ENCODE peak calls at places on chromosomes 12 and 14, in nine cellular contexts. U is ovary, Y is right lobe of liver, S is neural progenitor cell, F is adrenal gland, E is esophagus muscularis mucosa, Q is sigmoid colon, D is GM23338, X is psoas muscle. O is an unnamed sample. For H3K4me1, the result is how much of the 10 kb centered on the place peaks cover.

GRCh38 chr12:23133471-23133870 is 508.5 kb downstream of the ETNK1 start:
- DNase-seq in U (no peak), Y (no peak), S (no peak), F (no peak), E (no peak), Q (no peak), D (no peak), X (no peak), O (no peak)

GRCh38 chr12:68565391-68565903 is 45.3 kb upstream of the RAP1B start:
- DNase-seq in U (no peak), Y (no peak), S (no peak), F (no peak), E (no peak), Q (no peak), D (no peak), X (no peak), O (no peak)

GRCh38 chr12:120972870-120973543 is 5.3 kb upstream of the HNF1A start:
- DNase-seq in U (no peak), Y (no peak), S (peak), F (no peak), E (no peak), Q (no peak), D (peak), X (no peak), O (no peak)

GRCh38 chr12:108784270-108784669 is 53.0 kb upstream of the CORO1C start:
- DNase-seq in U (no peak), Y (no peak), S (peak), F (no peak), E (no peak), Q (no peak), D (peak), X (no peak), O (no peak)

GRCh38 chr12:122096591-122097149 is 18.1 kb downstream of the MLXIP start:
- DNase-seq in U (no peak), Y (no peak), S (no peak), F (peak), E (no peak), Q (peak), D (no peak), X (peak), O (no peak)

GRCh38 chr14:36001936-36002335 is 174.6 kb downstream of the PTCSC3 start:
- DNase-seq in U (no peak), Y (no peak), S (peak), F (no peak), E (no peak), Q (no peak), D (no peak), X (no peak), O (no peak)

GRCh38 chr14:47626151-47627035 is 49.0 kb downstream of the MDGA2 start:
- DNase-seq in U (no peak), Y (no peak), S (no peak), F (no peak), E (no peak), Q (no peak), D (no peak), X (no peak), O (no peak)

GRCh38 chr12:1882405-1882804 is 36.0 kb downstream of the CACNA2D4 start:
- DNase-seq in U (no peak), Y (no peak), S (no peak), F (no peak), E (no peak), Q (no peak), D (no peak), X (no peak), O (no peak)

GRCh38 chr12:78703820-78704525 is 160.6 kb upstream of the SYT1 start:
- DNase-seq in U (no peak), Y (no peak), S (no peak), F (no peak), E (no peak), Q (no peak), D (no peak), X (no peak), O (no peak)

GRCh38 chr12:77402726-77403125 is 337.4 kb upstream of the E2F7 start:
- DNase-seq in U (no peak), Y (no peak), S (no peak), F (no peak), E (no peak), Q (no peak), D (no peak), X (no peak), O (no peak)

GRCh38 chr14:93655078-93655750 is 133.1 kb downstream of the PRIMA1 start:
- DNase-seq in U (no peak), Y (no peak), S (peak), F (no peak), E (peak), Q (no peak), D (peak), X (no peak), O (no peak)

GRCh38 chr12:80756875-80757274 is 40.2 kb downstream of the MYF5 start:
- DNase-seq in U (no peak), Y (no peak), S (no peak), F (no peak), E (no peak), Q (no peak), D (no peak), X (no peak), O (no peak)

GRCh38 chr12:67827820-67828383 is 161.3 kb upstream of the IFNG-AS1 start:
- DNase-seq in U (peak), Y (no peak), S (no peak), F (peak), E (no peak), Q (peak), D (no peak), X (peak), O (peak)

GRCh38 chr14:20632831-20633771 is 8.4 kb downstream of the OR6S1 start:
- DNase-seq in U (peak), Y (no peak), S (peak), F (peak), E (no peak), Q (peak), D (peak), X (no peak), O (peak)

GRCh38 chr14:85296466-85297210 is 233.3 kb upstream of the FLRT2 start:
- DNase-seq in U (no peak), Y (no peak), S (no peak), F (peak), E (no peak), Q (no peak), D (no peak), X (no peak), O (no peak)

GRCh38 chr14:59427653-59428578 is 37.3 kb downstream of the GPR135 start:
- DNase-seq in U (no peak), Y (no peak), S (no peak), F (peak), E (no peak), Q (peak), D (no peak), X (peak), O (peak)

DNA sequence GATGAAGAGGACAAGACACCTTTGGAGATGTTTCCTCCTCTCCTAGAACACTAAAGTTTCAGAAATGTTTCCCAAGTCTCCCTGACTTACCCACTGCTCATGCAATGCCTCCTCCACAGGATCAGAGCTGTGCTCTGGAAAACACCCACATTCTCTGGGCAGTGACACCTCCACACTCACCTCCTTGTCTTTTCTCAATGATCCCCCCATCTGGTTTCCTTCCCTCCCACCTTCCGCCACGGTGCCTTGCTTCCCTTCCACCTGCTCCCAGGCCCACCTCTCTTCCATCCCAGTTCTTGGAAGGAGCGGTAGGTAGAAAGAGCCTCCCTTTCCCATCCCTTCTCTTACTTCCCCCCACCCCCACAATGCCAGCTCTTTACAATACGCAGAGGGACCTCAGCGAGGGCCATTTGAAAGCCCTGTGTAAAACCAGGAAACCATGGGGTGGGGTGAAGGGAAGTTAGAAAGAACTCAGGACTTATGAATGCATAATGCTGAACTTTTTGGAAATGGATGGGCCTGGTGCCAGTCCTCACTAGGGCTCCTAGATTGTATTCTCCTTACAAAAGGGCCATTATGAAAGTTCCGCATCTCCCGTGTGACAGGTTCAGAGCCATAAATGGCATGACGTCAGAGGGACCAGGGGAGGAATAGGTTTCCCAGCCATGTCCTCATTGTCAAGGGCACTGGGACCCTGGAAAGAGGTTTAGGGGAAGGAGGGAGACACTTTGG is 12.8 kb downstream of the FBLN5 start:
- DNase-seq in U (no peak), Y (no peak), S (no peak), F (no peak), E (no peak), Q (peak), D (no peak), X (no peak), O (peak)
- H3K27ac ChIP-seq in U (no peak), Y (no peak), S (no peak), F (no peak), E (no peak), Q (peak), D (no peak), X (no peak), O (no peak)

GRCh38 chr12:105224399-105224798 is 11.6 kb downstream of the APPL2 start:
- DNase-seq in U (no peak), Y (no peak), S (no peak), F (no peak), E (no peak), Q (no peak), D (no peak), X (no peak), O (no peak)
- H3K4me1 ChIP-seq in U (under half), Y (under half), S (under half), F (under half), E (half or more), Q (under half), D (under half), X (under half), O (under half)

DNA sequence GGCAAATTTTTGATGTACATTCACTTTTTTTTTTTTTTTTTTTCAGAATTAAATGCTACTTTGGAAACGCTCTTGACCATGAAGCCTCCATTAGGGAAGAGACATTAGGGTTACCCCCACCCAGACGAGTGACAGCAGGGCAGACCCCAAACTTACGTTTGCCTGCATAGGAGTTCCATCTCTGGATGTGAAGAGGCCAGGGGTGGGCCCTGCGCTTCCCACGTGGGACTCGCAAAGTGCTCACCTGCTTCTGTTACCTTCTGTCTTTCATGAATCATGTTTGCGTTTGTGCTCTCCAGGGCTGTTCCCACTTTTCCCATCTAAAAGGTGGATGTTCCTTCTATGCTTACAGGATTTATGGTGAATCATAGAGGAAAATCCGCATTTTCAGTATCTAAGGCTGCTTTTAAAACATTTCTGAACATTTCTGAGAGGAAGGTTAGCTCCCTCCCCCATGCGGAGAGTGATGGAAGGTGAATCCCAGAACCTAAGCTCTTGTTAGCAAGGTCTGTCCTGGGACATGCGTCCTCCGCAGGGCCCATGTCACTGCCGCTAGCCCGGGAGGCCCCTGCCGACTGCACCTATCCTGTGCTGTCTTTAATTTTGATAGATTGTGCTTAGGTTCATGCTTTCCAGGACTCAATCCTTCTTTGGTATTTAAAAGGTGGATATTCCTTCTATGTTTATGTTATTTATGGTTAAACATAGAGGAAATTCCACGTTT is 135.7 kb upstream of the RTL1 start:
- DNase-seq in U (no peak), Y (no peak), S (no peak), F (no peak), E (no peak), Q (no peak), D (no peak), X (peak), O (no peak)
- H3K27ac ChIP-seq in U (no peak), Y (no peak), S (no peak), F (no peak), E (no peak), Q (no peak), D (no peak), X (no peak), O (no peak)

GRCh38 chr12:93441111-93441616 is 583 bp downstream of the UBE2N start:
- DNase-seq in U (peak), Y (peak), S (peak), F (peak), E (no peak), Q (no peak), D (peak), X (peak), O (peak)

GRCh38 chr12:93442411-93443340 is 929 bp upstream of the UBE2N start:
- DNase-seq in U (no peak), Y (no peak), S (peak), F (no peak), E (no peak), Q (no peak), D (no peak), X (no peak), O (no peak)

GRCh38 chr12:93441617-93442410 is at the start of gene UBE2N:
- DNase-seq in U (peak), Y (peak), S (peak), F (peak), E (peak), Q (peak), D (peak), X (peak), O (peak)

GRCh38 chr12:93438266-93439050 is 3.3 kb downstream of the UBE2N start:
- DNase-seq in U (no peak), Y (no peak), S (no peak), F (no peak), E (no peak), Q (no peak), D (no peak), X (no peak), O (no peak)

DNA sequence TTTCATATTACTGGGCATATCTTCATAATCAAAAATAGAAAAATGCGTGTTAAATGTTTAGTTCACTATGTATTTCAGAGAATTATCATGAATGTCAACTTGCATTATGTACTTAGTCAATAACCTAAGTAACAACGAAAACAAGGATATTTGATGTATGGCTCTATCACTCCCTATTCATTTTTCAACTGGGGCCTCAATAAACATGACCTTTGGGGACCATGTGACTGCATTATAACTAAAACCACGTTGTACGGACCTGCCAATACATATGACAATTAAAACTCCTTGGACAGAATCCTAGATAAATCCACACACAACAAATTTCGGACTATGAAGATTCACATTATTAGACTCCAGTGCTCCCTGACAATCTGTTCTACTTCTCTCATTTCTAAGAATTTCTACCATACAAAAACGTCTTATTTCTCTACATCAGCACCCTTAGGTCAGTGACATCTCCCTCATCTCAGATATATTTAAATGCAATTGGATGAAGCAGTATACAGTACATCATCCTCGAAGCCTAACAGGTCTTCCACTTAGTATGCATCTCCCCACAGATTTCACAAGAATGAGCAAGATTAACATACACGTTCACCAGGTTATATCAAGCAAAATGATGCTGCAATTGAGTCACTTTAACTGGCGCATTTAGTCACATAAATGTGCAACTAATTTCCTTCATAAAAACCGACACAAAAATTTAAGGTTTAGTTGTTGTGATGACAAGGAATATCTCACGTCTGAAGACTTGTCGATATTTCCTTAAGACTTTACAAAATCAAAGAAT is 1.5 kb downstream of the UBE2N start:
- DNase-seq in U (no peak), Y (no peak), S (no peak), F (no peak), E (no peak), Q (no peak), D (no peak), X (no peak), O (no peak)
- H3K4me1 ChIP-seq in U (under half), Y (under half), S (under half), F (under half), E (half or more), Q (under half), D (under half), X (half or more), O (under half)

GRCh38 chr12:11973396-11973795 is 97.3 kb upstream of the BCL2L14 start:
- DNase-seq in U (no peak), Y (no peak), S (no peak), F (no peak), E (no peak), Q (no peak), D (no peak), X (no peak), O (no peak)
- H3K27ac ChIP-seq in U (no peak), Y (no peak), S (no peak), F (no peak), E (no peak), Q (no peak), D (no peak), X (no peak), O (no peak)

GRCh38 chr14:79549515-79549914 is 661.8 kb downstream of the DIO2 start:
- DNase-seq in U (no peak), Y (no peak), S (no peak), F (no peak), E (no peak), Q (no peak), D (no peak), X (no peak), O (no peak)
- H3K4me1 ChIP-seq in U (under half), Y (under half), S (under half), F (under half), E (under half), Q (under half), D (under half), X (under half), O (under half)

O was measured in uterus.